ENCODE peak calls at places on chromosomes 7 and 10, in six cellular contexts. One of them, this sample, is unnamed.
A peak's percentile ranks its signal among the peaks of the same experiment; 100 is the strongest.

GRCh38 chr10:31001740-31002139 is 29.9 kb downstream of the ZNF438 start:
- DNase-seq in fibroblast of lung: no peak
- DNase-seq in mesenchymal stem cell: no peak
- DNase-seq in H9: no peak
- DNase-seq in GM23248: peak; percentile 23
- DNase-seq in neuronal stem cell: no peak
- DNase-seq in this sample: no peak

GRCh38 chr10:101512741-101513140 is 75.3 kb downstream of the POLL start:
- DNase-seq in H9: no peak
- DNase-seq in GM23248: peak; percentile 86
- DNase-seq in fibroblast of lung: peak; percentile 69
- DNase-seq in neuronal stem cell: no peak
- DNase-seq in mesenchymal stem cell: peak; percentile 55
- DNase-seq in this sample: peak; percentile 55

GRCh38 chr7:130397472-130397871 is 17.2 kb downstream of the CPA1 start:
- DNase-seq in H9: no peak
- DNase-seq in neuronal stem cell: no peak
- DNase-seq in fibroblast of lung: no peak
- DNase-seq in GM23248: no peak
- DNase-seq in mesenchymal stem cell: no peak
- DNase-seq in this sample: no peak

GRCh38 chr10:80319725-80320290 is 30.4 kb upstream of the MAT1A start:
- DNase-seq in GM23248: no peak
- DNase-seq in neuronal stem cell: no peak
- DNase-seq in H9: no peak
- DNase-seq in fibroblast of lung: no peak
- DNase-seq in mesenchymal stem cell: no peak
- DNase-seq in this sample: no peak

GRCh38 chr7:220151-220841 is 27.9 kb downstream of the FAM20C start:
- DNase-seq in H9: peak; percentile 83
- DNase-seq in mesenchymal stem cell: no peak
- DNase-seq in fibroblast of lung: no peak
- DNase-seq in neuronal stem cell: no peak
- DNase-seq in GM23248: peak; percentile 23
- DNase-seq in this sample: no peak

GRCh38 chr7:70380315-70381027 is 751.5 kb upstream of the GALNT17 start:
- DNase-seq in H9: no peak
- DNase-seq in neuronal stem cell: no peak
- DNase-seq in fibroblast of lung: peak; percentile 4
- DNase-seq in GM23248: peak; percentile 52
- DNase-seq in mesenchymal stem cell: no peak
- DNase-seq in this sample: peak; percentile 63

GRCh38 chr10:128036746-128037542 is 89.3 kb downstream of the MKI67 start:
- DNase-seq in H9: no peak
- DNase-seq in neuronal stem cell: no peak
- DNase-seq in fibroblast of lung: peak; percentile 18
- DNase-seq in GM23248: peak; percentile 61
- DNase-seq in mesenchymal stem cell: peak; percentile 59
- DNase-seq in this sample: peak; percentile 54

GRCh38 chr10:12314836-12315235 is 34.5 kb upstream of the CAMK1D start:
- DNase-seq in GM23248: no peak
- DNase-seq in fibroblast of lung: no peak
- DNase-seq in H9: no peak
- DNase-seq in mesenchymal stem cell: no peak
- DNase-seq in neuronal stem cell: no peak
- DNase-seq in this sample: no peak

GRCh38 chr7:104983620-104984539 is 30.1 kb upstream of the KMT2E start:
- DNase-seq in H9: peak; percentile 91
- DNase-seq in neuronal stem cell: peak; percentile 72
- DNase-seq in GM23248: peak; percentile 97
- DNase-seq in mesenchymal stem cell: peak; percentile 93
- DNase-seq in fibroblast of lung: peak; percentile 85
- DNase-seq in this sample: peak; percentile 77

GRCh38 chr10:99395750-99396445 is 34.5 kb downstream of the GOT1 start:
- DNase-seq in mesenchymal stem cell: peak; percentile 88
- DNase-seq in neuronal stem cell: no peak
- DNase-seq in fibroblast of lung: peak; percentile 58
- DNase-seq in H9: no peak
- DNase-seq in GM23248: peak; percentile 89
- DNase-seq in this sample: peak; percentile 83

GRCh38 chr7:114988035-114988434 is 66.1 kb downstream of the MDFIC start:
- DNase-seq in neuronal stem cell: no peak
- DNase-seq in GM23248: no peak
- DNase-seq in H9: no peak
- DNase-seq in mesenchymal stem cell: no peak
- DNase-seq in fibroblast of lung: no peak
- DNase-seq in this sample: no peak

GRCh38 chr10:43396061-43396927 is 12.7 kb downstream of the HNRNPF start:
- DNase-seq in neuronal stem cell: peak; percentile 68
- DNase-seq in GM23248: peak; percentile 84
- DNase-seq in H9: peak; percentile 78
- DNase-seq in fibroblast of lung: peak; percentile 73
- DNase-seq in mesenchymal stem cell: peak; percentile 80
- DNase-seq in this sample: peak; percentile 51

GRCh38 chr10:130453036-130453720 is 317.0 kb downstream of the GLRX3 start:
- DNase-seq in GM23248: no peak
- DNase-seq in neuronal stem cell: no peak
- DNase-seq in H9: peak; percentile 28
- DNase-seq in fibroblast of lung: no peak
- DNase-seq in mesenchymal stem cell: no peak
- DNase-seq in this sample: no peak

GRCh38 chr10:77377678-77378352 is 259.8 kb downstream of the KCNMA1 start:
- DNase-seq in H9: peak; percentile 42
- DNase-seq in neuronal stem cell: no peak
- DNase-seq in mesenchymal stem cell: no peak
- DNase-seq in fibroblast of lung: no peak
- DNase-seq in GM23248: no peak
- DNase-seq in this sample: no peak

GRCh38 chr7:151195616-151196450 is 8.8 kb upstream of the ASB10 start:
- DNase-seq in mesenchymal stem cell: no peak
- DNase-seq in fibroblast of lung: no peak
- DNase-seq in H9: no peak
- DNase-seq in GM23248: no peak
- DNase-seq in neuronal stem cell: no peak
- DNase-seq in this sample: no peak

GRCh38 chr7:71193099-71193810 is 61.3 kb downstream of the GALNT17 start:
- DNase-seq in H9: no peak
- DNase-seq in mesenchymal stem cell: no peak
- DNase-seq in GM23248: no peak
- DNase-seq in fibroblast of lung: no peak
- DNase-seq in neuronal stem cell: no peak
- DNase-seq in this sample: no peak

GRCh38 chr7:121392277-121393004 is 3.7 kb downstream of the FAM3C start:
- DNase-seq in neuronal stem cell: no peak
- DNase-seq in GM23248: no peak
- DNase-seq in fibroblast of lung: no peak
- DNase-seq in H9: no peak
- DNase-seq in mesenchymal stem cell: no peak
- DNase-seq in this sample: no peak

GRCh38 chr7:121388950-121389349 is 7.2 kb downstream of the FAM3C start:
- DNase-seq in H9: no peak
- DNase-seq in mesenchymal stem cell: no peak
- DNase-seq in neuronal stem cell: no peak
- DNase-seq in GM23248: no peak
- DNase-seq in fibroblast of lung: no peak
- DNase-seq in this sample: no peak

GRCh38 chr7:121393005-121393366 is 3.1 kb downstream of the FAM3C start:
- DNase-seq in H9: no peak
- DNase-seq in neuronal stem cell: no peak
- DNase-seq in GM23248: no peak
- DNase-seq in mesenchymal stem cell: no peak
- DNase-seq in fibroblast of lung: no peak
- DNase-seq in this sample: no peak

GRCh38 chr7:121391686-121392085 is 4.4 kb downstream of the FAM3C start:
- DNase-seq in H9: no peak
- DNase-seq in mesenchymal stem cell: no peak
- DNase-seq in GM23248: no peak
- DNase-seq in fibroblast of lung: no peak
- DNase-seq in neuronal stem cell: no peak
- DNase-seq in this sample: no peak

DNA sequence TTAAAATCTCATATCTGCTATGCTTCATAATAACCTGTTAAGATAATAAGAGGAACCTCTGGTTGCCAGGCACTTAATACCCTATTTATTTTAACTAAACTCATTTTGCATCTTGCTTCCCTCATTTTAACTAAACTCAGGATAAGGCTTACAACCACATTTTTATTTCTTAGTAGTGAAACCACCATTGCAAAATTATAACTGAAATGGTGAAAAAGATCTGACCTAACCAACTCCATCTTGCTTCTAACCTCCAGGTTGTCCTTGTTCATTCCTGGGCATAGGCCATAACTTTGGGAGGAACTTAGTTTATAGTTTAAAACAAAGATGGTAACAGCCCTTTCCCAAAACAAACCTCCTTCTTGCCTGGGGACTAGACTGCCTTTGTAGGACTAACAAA is 6.0 kb downstream of the FAM3C start:
- DNase-seq in H9: no peak
- DNase-seq in fibroblast of lung: no peak
- DNase-seq in neuronal stem cell: no peak
- DNase-seq in GM23248: no peak
- DNase-seq in mesenchymal stem cell: no peak
- DNase-seq in this sample: no peak
- H3K9ac ChIP-seq in H9: no peak overlapping the region
- H3K9ac ChIP-seq in fibroblast of lung: no peak overlapping the region
- H3K9ac ChIP-seq in neuronal stem cell: no peak overlapping the region
- H3K9ac ChIP-seq in GM23248: no peak overlapping the region
- H3K9ac ChIP-seq in mesenchymal stem cell: no peak overlapping the region
- H3K9ac ChIP-seq in this sample: no peak overlapping the region

GRCh38 chr7:16062269-16062668 is 359.1 kb downstream of the CRPPA start:
- DNase-seq in GM23248: peak; percentile 69
- DNase-seq in H9: no peak
- DNase-seq in mesenchymal stem cell: peak; percentile 47
- DNase-seq in neuronal stem cell: no peak
- DNase-seq in fibroblast of lung: peak; percentile 77
- DNase-seq in this sample: peak; percentile 81

GRCh38 chr7:16063241-16063640 is 358.1 kb downstream of the CRPPA start:
- DNase-seq in neuronal stem cell: no peak
- DNase-seq in H9: no peak
- DNase-seq in fibroblast of lung: no peak
- DNase-seq in mesenchymal stem cell: no peak
- DNase-seq in GM23248: no peak
- DNase-seq in this sample: no peak

GRCh38 chr7:16061011-16061410 is 360.3 kb downstream of the CRPPA start:
- DNase-seq in neuronal stem cell: no peak
- DNase-seq in fibroblast of lung: no peak
- DNase-seq in H9: no peak
- DNase-seq in GM23248: no peak
- DNase-seq in mesenchymal stem cell: no peak
- DNase-seq in this sample: no peak

GRCh38 chr7:16061630-16062029 is 359.7 kb downstream of the CRPPA start:
- DNase-seq in mesenchymal stem cell: no peak
- DNase-seq in fibroblast of lung: no peak
- DNase-seq in H9: no peak
- DNase-seq in neuronal stem cell: no peak
- DNase-seq in GM23248: no peak
- DNase-seq in this sample: no peak

GRCh38 chr7:16060492-16060891 is 360.8 kb downstream of the CRPPA start:
- DNase-seq in GM23248: peak; percentile 26
- DNase-seq in mesenchymal stem cell: peak; percentile 54
- DNase-seq in fibroblast of lung: no peak
- DNase-seq in H9: no peak
- DNase-seq in neuronal stem cell: no peak
- DNase-seq in this sample: no peak
- H3K9ac ChIP-seq in GM23248: no peak overlapping the region
- H3K9ac ChIP-seq in mesenchymal stem cell: no peak overlapping the region
- H3K9ac ChIP-seq in fibroblast of lung: no peak overlapping the region
- H3K9ac ChIP-seq in H9: no peak overlapping the region
- H3K9ac ChIP-seq in neuronal stem cell: no peak overlapping the region
- H3K9ac ChIP-seq in this sample: no peak overlapping the region

GRCh38 chr10:13527864-13528137 is 1.0 kb downstream of the BEND7 start:
- DNase-seq in H9: no peak
- DNase-seq in mesenchymal stem cell: peak; percentile 7
- DNase-seq in fibroblast of lung: no peak
- DNase-seq in neuronal stem cell: no peak
- DNase-seq in GM23248: peak; percentile 19
- DNase-seq in this sample: no peak
- H3K9ac ChIP-seq in H9: no peak overlapping the region
- H3K9ac ChIP-seq in mesenchymal stem cell: peak overlapping the region; percentile 81
- H3K9ac ChIP-seq in fibroblast of lung: peak overlapping the region; percentile 43
- H3K9ac ChIP-seq in neuronal stem cell: no peak overlapping the region
- H3K9ac ChIP-seq in GM23248: peak overlapping the region; percentile 62
- H3K9ac ChIP-seq in this sample: peak overlapping the region; percentile 78

GRCh38 chr10:63711866-63712716 is 190.9 kb downstream of the REEP3 start:
- DNase-seq in GM23248: peak; percentile 99
- DNase-seq in fibroblast of lung: peak; percentile 98
- DNase-seq in mesenchymal stem cell: peak; percentile 93
- DNase-seq in H9: no peak
- DNase-seq in neuronal stem cell: no peak
- DNase-seq in this sample: peak; percentile 93
- H3K9ac ChIP-seq in GM23248: peak overlapping the region; percentile 23
- H3K9ac ChIP-seq in fibroblast of lung: no peak overlapping the region
- H3K9ac ChIP-seq in mesenchymal stem cell: peak overlapping the region; percentile 53
- H3K9ac ChIP-seq in H9: no peak overlapping the region
- H3K9ac ChIP-seq in neuronal stem cell: no peak overlapping the region
- H3K9ac ChIP-seq in this sample: peak overlapping the region; percentile 38

This sample was measured in astrocyte.